ENCODE peak calls at places on chromosomes 11 and 22, in eight cellular contexts. W, N, G, U, M, S, K and E are unnamed samples.

GRCh38 chr11:123238297-123238696 is 43.2 kb upstream of the CLMP start:
- DNase-seq in W (no peak), M (no peak), G (no peak), S (peak; percentile 10), U (peak; percentile 10), K (no peak), N (no peak), E (no peak)

GRCh38 chr11:96967616-96968015 is 577.8 kb downstream of the JRKL start:
- DNase-seq in G (no peak), M (no peak), U (no peak), W (no peak), K (no peak), N (no peak), S (no peak), E (no peak)

GRCh38 chr22:26785942-26786341 is 128.6 kb downstream of the MIAT start:
- DNase-seq in S (no peak), W (no peak), G (no peak), K (no peak), M (no peak), N (no peak), U (no peak), E (no peak)

GRCh38 chr11:66242085-66242765 is 26.2 kb upstream of the RAB1B start:
- DNase-seq in U (no peak), S (no peak), K (no peak), N (no peak), M (peak; percentile 84), G (no peak), W (no peak), E (no peak)

GRCh38 chr22:47337161-47337621 is 574.7 kb downstream of the TBC1D22A start:
- DNase-seq in U (no peak), M (peak; percentile 41), K (peak; percentile 42), G (no peak), N (peak; percentile 23), S (peak; percentile 34), W (no peak), E (peak; percentile 56)

GRCh38 chr11:86999859-87000753 is 37.6 kb upstream of the TMEM135 start:
- DNase-seq in W (no peak), S (peak; percentile 20), N (no peak), U (peak; percentile 17), M (no peak), K (no peak), G (no peak), E (peak; percentile 34)

GRCh38 chr11:10514713-10515112 is 26.3 kb downstream of the RNF141 start:
- DNase-seq in N (no peak), U (no peak), M (no peak), W (no peak), G (no peak), S (no peak), K (no peak), E (no peak)

GRCh38 chr11:87397250-87397649 is 359.5 kb downstream of the TMEM135 start:
- DNase-seq in U (no peak), M (no peak), W (no peak), K (no peak), S (no peak), N (no peak), G (no peak), E (no peak)

GRCh38 chr11:131616456-131616855 is 246.0 kb downstream of the NTM start:
- DNase-seq in U (no peak), S (no peak), G (no peak), K (no peak), N (no peak), M (no peak), W (no peak), E (no peak)

GRCh38 chr22:41248758-41249157 is 8.0 kb upstream of the CHADL start:
- DNase-seq in K (no peak), S (no peak), U (no peak), N (no peak), W (no peak), G (no peak), M (no peak), E (no peak)

GRCh38 chr11:45743556-45744468 is 61.1 kb upstream of the SLC35C1 start:
- DNase-seq in K (no peak), S (no peak), G (no peak), U (no peak), M (no peak), W (no peak), N (no peak), E (no peak)

GRCh38 chr11:2804701-2805387 is 80.7 kb downstream of the CDKN1C start:
- DNase-seq in N (no peak), W (no peak), U (no peak), K (no peak), G (no peak), M (no peak), S (peak; percentile 1), E (peak; percentile 51)

GRCh38 chr22:26708256-26709009 is 51.0 kb downstream of the MIAT start:
- DNase-seq in M (no peak), K (no peak), U (no peak), S (no peak), N (no peak), W (no peak), G (no peak), E (no peak)

GRCh38 chr11:117995472-117995871 is 9.3 kb downstream of the IL10RA start:
- DNase-seq in K (no peak), G (no peak), U (no peak), S (no peak), M (no peak), N (no peak), W (no peak), E (no peak)